ENCODE peak calls at places on chromosomes 3 and 15, in six cellular contexts. O is tibial artery, A is breast epithelium, S is uterus, Q is IMR-90, T is cardiac muscle cell. E is an unnamed sample.

GRCh38 chr15:80834906-80835305 is 55.7 kb downstream of the CEMIP start:
- DNase-seq in O (no peak), A (no peak), S (no peak), Q (no peak), T (no peak), E (no peak)

GRCh38 chr3:123816673-123817207 is 67.4 kb downstream of the MYLK start:
- DNase-seq in O (no peak), A (peak; percentile 62), S (peak; percentile 19), Q (peak; percentile 90), T (no peak), E (no peak)

GRCh38 chr3:10774825-10775224 is 41.2 kb upstream of the SLC6A11 start:
- DNase-seq in O (no peak), A (no peak), S (no peak), Q (no peak), T (no peak), E (no peak)

GRCh38 chr3:16477501-16477900 is 36.0 kb downstream of the RFTN1 start:
- DNase-seq in O (no peak), A (no peak), S (no peak), Q (peak; percentile 49), T (no peak), E (no peak)

GRCh38 chr15:31439328-31439727 is 112.7 kb downstream of the KLF13 start:
- DNase-seq in O (no peak), A (no peak), S (no peak), Q (no peak), T (no peak), E (no peak)

GRCh38 chr3:47813551-47814177 is 10.7 kb downstream of the DHX30 start:
- DNase-seq in O (no peak), A (no peak), S (no peak), Q (no peak), T (no peak), E (no peak)

GRCh38 chr3:38038447-38038911 is 529 bp upstream of the DLEC1 start:
- DNase-seq in O (no peak), A (no peak), S (no peak), Q (no peak), T (no peak), E (no peak)

GRCh38 chr3:101195951-101196713 is 124.2 kb downstream of the IMPG2 start:
- DNase-seq in O (no peak), A (no peak), S (no peak), Q (peak; percentile 72), T (peak; percentile 57), E (no peak)

GRCh38 chr3:45191424-45191823 is 34.7 kb downstream of the TMEM158 start:
- DNase-seq in O (no peak), A (no peak), S (no peak), Q (no peak), T (no peak), E (no peak)

GRCh38 chr15:81270781-81271491 is 53.0 kb downstream of the STARD5 start:
- DNase-seq in O (no peak), A (no peak), S (no peak), Q (peak; percentile 77), T (no peak), E (no peak)

GRCh38 chr3:149512073-149512782 is 37.7 kb downstream of the TM4SF4 start:
- DNase-seq in O (peak; percentile 70), A (peak; percentile 57), S (peak; percentile 69), Q (peak; percentile 72), T (peak; percentile 78), E (peak; percentile 80)

GRCh38 chr3:18135083-18135814 is 289.9 kb downstream of the SATB1 start:
- DNase-seq in O (no peak), A (no peak), S (no peak), Q (peak; percentile 20), T (no peak), E (no peak)

GRCh38 chr15:24878153-24878552 is 76.6 kb upstream of the SNRPN start:
- DNase-seq in O (no peak), A (no peak), S (no peak), Q (peak; percentile 61), T (no peak), E (no peak)

GRCh38 chr3:113157408-113157980 is 53.9 kb upstream of the BOC start:
- DNase-seq in O (peak; percentile 73), A (peak; percentile 41), S (peak; percentile 78), Q (no peak), T (no peak), E (no peak)

GRCh38 chr3:28575748-28576589 is 227.3 kb upstream of the AZI2 start:
- DNase-seq in O (no peak), A (no peak), S (no peak), Q (no peak), T (peak; percentile 73), E (peak; percentile 77)

GRCh38 chr3:156106721-156107373 is 13.5 kb upstream of the KCNAB1 start:
- DNase-seq in O (no peak), A (no peak), S (no peak), Q (no peak), T (peak; percentile 38), E (no peak)

GRCh38 chr3:188229177-188229576 is 75.2 kb downstream of the LPP start:
- DNase-seq in O (no peak), A (no peak), S (no peak), Q (no peak), T (no peak), E (no peak)

GRCh38 chr15:90994059-90994416 is 297 bp downstream of the PRC1 start:
- DNase-seq in O (no peak), A (no peak), S (no peak), Q (no peak), T (peak; percentile 45), E (peak; percentile 86)

GRCh38 chr3:139301183-139301582 is 42.6 kb upstream of the MRPS22 start:
- DNase-seq in O (no peak), A (no peak), S (no peak), Q (peak; percentile 46), T (no peak), E (no peak)

GRCh38 chr3:192564611-192565010 is 162.7 kb downstream of the FGF12 start:
- DNase-seq in O (no peak), A (no peak), S (no peak), Q (no peak), T (no peak), E (no peak)

GRCh38 chr3:43755511-43756200 is 64.9 kb downstream of the ABHD5 start:
- DNase-seq in O (no peak), A (no peak), S (no peak), Q (no peak), T (no peak), E (no peak)

GRCh38 chr15:88680241-88680910 is 41.6 kb downstream of the ISG20 start:
- DNase-seq in O (no peak), A (no peak), S (no peak), Q (no peak), T (no peak), E (no peak)

GRCh38 chr3:11643212-11644087 is at the start of gene VGLL4:
- DNase-seq in O (peak; percentile 89), A (peak; percentile 75), S (peak; percentile 87), Q (peak; percentile 94), T (peak; percentile 97), E (peak; percentile 92)

DNA sequence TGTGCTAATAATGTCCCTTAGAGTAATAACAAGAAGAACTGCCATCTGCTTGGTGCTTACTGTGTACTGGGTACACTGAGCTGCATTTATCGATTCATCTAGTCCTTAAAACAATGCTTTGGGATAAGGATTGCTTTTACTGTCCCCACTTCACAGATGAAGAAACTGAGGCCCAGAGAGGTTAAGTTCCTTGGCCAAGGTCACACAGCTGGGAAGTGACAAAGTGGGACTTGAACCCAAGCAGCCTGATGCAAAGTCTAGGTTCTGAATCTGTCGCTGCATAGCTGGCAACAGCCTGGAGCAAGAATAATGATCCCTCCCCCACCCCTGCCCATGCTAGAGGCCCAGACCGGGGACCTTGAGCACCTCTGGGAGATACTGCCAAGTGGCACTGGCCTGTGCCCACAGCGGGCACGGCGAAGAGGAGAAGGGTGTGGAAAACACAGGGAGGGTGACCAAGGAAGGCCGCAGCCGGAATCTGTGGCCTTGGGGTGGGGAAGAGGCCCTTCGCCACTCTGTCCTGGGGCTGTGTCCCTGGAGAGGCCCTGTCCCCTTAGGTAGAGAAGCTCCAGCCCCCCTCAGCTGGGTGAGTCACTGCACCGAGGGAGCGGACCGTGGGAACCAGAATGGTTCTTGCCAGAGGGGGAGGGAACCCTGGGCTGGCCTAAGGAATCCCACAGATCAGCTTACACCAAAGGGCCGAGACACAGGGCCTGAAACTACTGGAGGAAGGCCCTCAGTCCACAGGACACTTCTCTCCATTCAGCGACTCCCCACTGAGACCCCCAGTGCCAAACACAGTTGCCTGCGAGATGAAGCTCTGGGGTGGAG is 3.5 kb downstream of the PLXND1 start:
- DNase-seq in O (peak; percentile 89), A (peak; percentile 53), S (peak; percentile 90), Q (peak; percentile 95), T (peak; percentile 67), E (no peak)
- H3K4me3 ChIP-seq in O (peak overlapping the region; percentile 84), A (peak overlapping the region; percentile 59), S (peak overlapping the region; percentile 57), Q (peak overlapping the region; percentile 14), T (no peak overlapping the region), E (peak overlapping the region; percentile 86)

GRCh38 chr3:187186375-187186774 is 10.9 kb upstream of the RTP1 start:
- DNase-seq in O (no peak), A (no peak), S (no peak), Q (no peak), T (peak; percentile 55), E (no peak)
- H3K4me1 ChIP-seq in O (peaks cover 43% of the 10 kb centered on the region), A (no peaks in the 10 kb centered on the region), S (no peaks in the 10 kb centered on the region), Q (peaks cover 18% of the 10 kb centered on the region), T (peaks cover 21% of the 10 kb centered on the region), E (no peaks in the 10 kb centered on the region)

GRCh38 chr15:70265986-70266385 is 168.3 kb upstream of the TLE3 start:
- DNase-seq in O (no peak), A (no peak), S (no peak), Q (no peak), T (no peak), E (no peak)

GRCh38 chr15:70266412-70267089 is 168.8 kb upstream of the TLE3 start:
- DNase-seq in O (peak; percentile 90), A (peak; percentile 72), S (peak; percentile 93), Q (no peak), T (no peak), E (peak; percentile 91)

GRCh38 chr15:70264014-70264492 is 166.3 kb upstream of the TLE3 start:
- DNase-seq in O (no peak), A (no peak), S (peak; percentile 82), Q (no peak), T (peak; percentile 60), E (no peak)

GRCh38 chr15:70264738-70265465 is 167.2 kb upstream of the TLE3 start:
- DNase-seq in O (no peak), A (no peak), S (peak; percentile 52), Q (no peak), T (no peak), E (no peak)

GRCh38 chr15:70265466-70265978 is 167.8 kb upstream of the TLE3 start:
- DNase-seq in O (no peak), A (no peak), S (no peak), Q (no peak), T (no peak), E (no peak)
- TF ChIP-seq CTCF in O (no peak), A (no peak), S (no peak), Q (no peak), T (peak; percentile 16), E (no peak)

GRCh38 chr15:74400915-74401757 is 32.6 kb downstream of the SEMA7A start:
- DNase-seq in O (no peak), A (no peak), S (no peak), Q (no peak), T (no peak), E (no peak)

GRCh38 chr15:74402337-74402839 is 31.4 kb downstream of the SEMA7A start:
- DNase-seq in O (no peak), A (no peak), S (no peak), Q (no peak), T (no peak), E (no peak)

GRCh38 chr15:74399100-74399499 is 31.7 kb upstream of the CYP11A1 start:
- DNase-seq in O (no peak), A (no peak), S (no peak), Q (no peak), T (no peak), E (no peak)

GRCh38 chr15:74399511-74400312 is 32.3 kb upstream of the CYP11A1 start:
- DNase-seq in O (no peak), A (no peak), S (no peak), Q (peak; percentile 89), T (no peak), E (no peak)

GRCh38 chr15:74400313-74400850 is 32.9 kb upstream of the CYP11A1 start:
- DNase-seq in O (no peak), A (no peak), S (no peak), Q (no peak), T (no peak), E (no peak)
- H3K4me3 ChIP-seq in O (no peak overlapping the region), A (no peak overlapping the region), S (no peak overlapping the region), Q (no peak overlapping the region), T (no peak overlapping the region), E (no peak overlapping the region)